ENCODE peak calls at places on chromosomes 4 and X, in seven cellular contexts. One of them, this sample, is unnamed.

GRCh38 chrX:71224969-71225368 is 1.9 kb downstream of the GJB1 start:
- DNase-seq in breast epithelium: no peak
- DNase-seq in endothelial cell of umbilical vein: no peak
- DNase-seq in ovary: peak; percentile 45
- DNase-seq in astrocyte: no peak
- DNase-seq in foreskin keratinocyte: no peak
- DNase-seq in hepatocyte: no peak
- DNase-seq in this sample: no peak

GRCh38 chr4:138458751-138459150 is 216.6 kb upstream of the SLC7A11 start:
- DNase-seq in ovary: no peak
- DNase-seq in hepatocyte: no peak
- DNase-seq in endothelial cell of umbilical vein: no peak
- DNase-seq in astrocyte: no peak
- DNase-seq in foreskin keratinocyte: no peak
- DNase-seq in breast epithelium: no peak
- DNase-seq in this sample: no peak

GRCh38 chr4:124883642-124884041 is 171.1 kb upstream of the ANKRD50 start:
- DNase-seq in hepatocyte: no peak
- DNase-seq in foreskin keratinocyte: no peak
- DNase-seq in breast epithelium: no peak
- DNase-seq in endothelial cell of umbilical vein: peak; percentile 35
- DNase-seq in astrocyte: peak; percentile 75
- DNase-seq in ovary: no peak
- DNase-seq in this sample: no peak

GRCh38 chr4:3280466-3280865 is 12.4 kb upstream of the RGS12 start:
- DNase-seq in breast epithelium: no peak
- DNase-seq in astrocyte: no peak
- DNase-seq in hepatocyte: no peak
- DNase-seq in ovary: no peak
- DNase-seq in foreskin keratinocyte: no peak
- DNase-seq in endothelial cell of umbilical vein: no peak
- DNase-seq in this sample: no peak

GRCh38 chr4:47160095-47160494 is 128.7 kb downstream of the GABRB1 start:
- DNase-seq in astrocyte: peak; percentile 16
- DNase-seq in foreskin keratinocyte: no peak
- DNase-seq in ovary: no peak
- DNase-seq in hepatocyte: no peak
- DNase-seq in endothelial cell of umbilical vein: no peak
- DNase-seq in breast epithelium: no peak
- DNase-seq in this sample: no peak

GRCh38 chrX:21319323-21319722 is 54.9 kb upstream of the CNKSR2 start:
- DNase-seq in ovary: no peak
- DNase-seq in astrocyte: no peak
- DNase-seq in hepatocyte: no peak
- DNase-seq in breast epithelium: no peak
- DNase-seq in endothelial cell of umbilical vein: no peak
- DNase-seq in foreskin keratinocyte: no peak
- DNase-seq in this sample: no peak

GRCh38 chr4:31290836-31291235 is 570.7 kb downstream of the PCDH7 start:
- DNase-seq in endothelial cell of umbilical vein: no peak
- DNase-seq in breast epithelium: no peak
- DNase-seq in foreskin keratinocyte: no peak
- DNase-seq in ovary: no peak
- DNase-seq in hepatocyte: peak; percentile 30
- DNase-seq in astrocyte: no peak
- DNase-seq in this sample: no peak

GRCh38 chr4:176193898-176194297 is 1.5 kb downstream of the SPATA4 start:
- DNase-seq in breast epithelium: no peak
- DNase-seq in hepatocyte: no peak
- DNase-seq in endothelial cell of umbilical vein: peak; percentile 43
- DNase-seq in foreskin keratinocyte: peak; percentile 92
- DNase-seq in ovary: no peak
- DNase-seq in astrocyte: peak; percentile 79
- DNase-seq in this sample: no peak

GRCh38 chr4:76760214-76760613 is 137.7 kb downstream of the SOWAHB start:
- DNase-seq in astrocyte: no peak
- DNase-seq in breast epithelium: no peak
- DNase-seq in foreskin keratinocyte: no peak
- DNase-seq in endothelial cell of umbilical vein: no peak
- DNase-seq in ovary: no peak
- DNase-seq in hepatocyte: no peak
- DNase-seq in this sample: no peak

GRCh38 chrX:139691493-139691842 is 16.5 kb downstream of the MCF2 start:
- DNase-seq in breast epithelium: no peak
- DNase-seq in ovary: peak; percentile 34
- DNase-seq in endothelial cell of umbilical vein: no peak
- DNase-seq in hepatocyte: peak; percentile 5
- DNase-seq in astrocyte: no peak
- DNase-seq in foreskin keratinocyte: no peak
- DNase-seq in this sample: no peak

GRCh38 chrX:22922961-22923360 is 76.8 kb upstream of the DDX53 start:
- DNase-seq in endothelial cell of umbilical vein: no peak
- DNase-seq in breast epithelium: no peak
- DNase-seq in ovary: no peak
- DNase-seq in hepatocyte: no peak
- DNase-seq in foreskin keratinocyte: no peak
- DNase-seq in astrocyte: peak; percentile 64
- DNase-seq in this sample: no peak

GRCh38 chrX:13646154-13646549 is 6.8 kb upstream of the TCEANC start:
- DNase-seq in ovary: peak; percentile 57
- DNase-seq in hepatocyte: peak; percentile 75
- DNase-seq in endothelial cell of umbilical vein: peak; percentile 42
- DNase-seq in foreskin keratinocyte: no peak
- DNase-seq in astrocyte: peak; percentile 23
- DNase-seq in breast epithelium: peak; percentile 51
- DNase-seq in this sample: peak; percentile 13

GRCh38 chr4:610411-611261 is 14.7 kb upstream of the PDE6B start:
- DNase-seq in endothelial cell of umbilical vein: no peak
- DNase-seq in breast epithelium: no peak
- DNase-seq in hepatocyte: peak; percentile 49
- DNase-seq in ovary: peak; percentile 21
- DNase-seq in astrocyte: peak; percentile 33
- DNase-seq in foreskin keratinocyte: peak; percentile 79
- DNase-seq in this sample: no peak

GRCh38 chrX:51420610-51421009 is 75.8 kb downstream of the NUDT11 start:
- DNase-seq in endothelial cell of umbilical vein: peak; percentile 13
- DNase-seq in ovary: no peak
- DNase-seq in astrocyte: peak; percentile 13
- DNase-seq in breast epithelium: no peak
- DNase-seq in hepatocyte: peak; percentile 71
- DNase-seq in foreskin keratinocyte: no peak
- DNase-seq in this sample: no peak

GRCh38 chrX:25442501-25442900 is 426.7 kb upstream of the ARX start:
- DNase-seq in astrocyte: no peak
- DNase-seq in endothelial cell of umbilical vein: no peak
- DNase-seq in hepatocyte: peak; percentile 6
- DNase-seq in breast epithelium: no peak
- DNase-seq in foreskin keratinocyte: no peak
- DNase-seq in ovary: no peak
- DNase-seq in this sample: no peak

GRCh38 chr4:109978704-109979103 is 66.0 kb downstream of the EGF start:
- DNase-seq in hepatocyte: no peak
- DNase-seq in breast epithelium: no peak
- DNase-seq in ovary: no peak
- DNase-seq in foreskin keratinocyte: no peak
- DNase-seq in astrocyte: peak; percentile 34
- DNase-seq in endothelial cell of umbilical vein: peak; percentile 50
- DNase-seq in this sample: no peak

GRCh38 chrX:150828785-150829184 is 69.7 kb downstream of the CD99L2 start:
- DNase-seq in breast epithelium: no peak
- DNase-seq in endothelial cell of umbilical vein: no peak
- DNase-seq in astrocyte: no peak
- DNase-seq in foreskin keratinocyte: no peak
- DNase-seq in ovary: no peak
- DNase-seq in hepatocyte: no peak
- DNase-seq in this sample: no peak

GRCh38 chr4:19857405-19857804 is 394.3 kb upstream of the SLIT2 start:
- DNase-seq in breast epithelium: no peak
- DNase-seq in hepatocyte: peak; percentile 31
- DNase-seq in endothelial cell of umbilical vein: peak; percentile 21
- DNase-seq in astrocyte: no peak
- DNase-seq in foreskin keratinocyte: no peak
- DNase-seq in ovary: no peak
- DNase-seq in this sample: no peak

GRCh38 chr4:162350331-162350730 is 186.5 kb upstream of the FSTL5 start:
- DNase-seq in endothelial cell of umbilical vein: no peak
- DNase-seq in hepatocyte: no peak
- DNase-seq in astrocyte: no peak
- DNase-seq in ovary: no peak
- DNase-seq in foreskin keratinocyte: no peak
- DNase-seq in breast epithelium: no peak
- DNase-seq in this sample: no peak

GRCh38 chr4:152255437-152255836 is 280.5 kb downstream of the FBXW7 start:
- DNase-seq in endothelial cell of umbilical vein: peak; percentile 83
- DNase-seq in hepatocyte: no peak
- DNase-seq in ovary: no peak
- DNase-seq in breast epithelium: no peak
- DNase-seq in foreskin keratinocyte: no peak
- DNase-seq in astrocyte: peak; percentile 19
- DNase-seq in this sample: no peak

GRCh38 chrX:17689971-17690409 is 47.3 kb upstream of the SCML1 start:
- DNase-seq in astrocyte: peak; percentile 40
- DNase-seq in hepatocyte: peak; percentile 73
- DNase-seq in breast epithelium: no peak
- DNase-seq in foreskin keratinocyte: no peak
- DNase-seq in endothelial cell of umbilical vein: peak; percentile 66
- DNase-seq in ovary: peak; percentile 46
- DNase-seq in this sample: no peak

GRCh38 chr4:55439023-55439422 is 43.3 kb downstream of the TMEM165 start:
- DNase-seq in astrocyte: no peak
- DNase-seq in breast epithelium: no peak
- DNase-seq in ovary: no peak
- DNase-seq in hepatocyte: no peak
- DNase-seq in endothelial cell of umbilical vein: no peak
- DNase-seq in foreskin keratinocyte: no peak
- DNase-seq in this sample: no peak

GRCh38 chr4:112516401-112517066 is 554 bp upstream of the NEUROG2 start:
- DNase-seq in endothelial cell of umbilical vein: no peak
- DNase-seq in astrocyte: no peak
- DNase-seq in ovary: no peak
- DNase-seq in foreskin keratinocyte: no peak
- DNase-seq in hepatocyte: no peak
- DNase-seq in breast epithelium: no peak
- DNase-seq in this sample: no peak

GRCh38 chr4:38223801-38224236 is 263.6 kb downstream of the PTTG2 start:
- DNase-seq in astrocyte: no peak
- DNase-seq in breast epithelium: no peak
- DNase-seq in ovary: no peak
- DNase-seq in endothelial cell of umbilical vein: no peak
- DNase-seq in hepatocyte: peak; percentile 26
- DNase-seq in foreskin keratinocyte: no peak
- DNase-seq in this sample: peak; percentile 12

GRCh38 chr4:82739292-82740190 is 59.1 kb downstream of the SCD5 start:
- DNase-seq in foreskin keratinocyte: no peak
- DNase-seq in hepatocyte: peak; percentile 77
- DNase-seq in ovary: peak; percentile 68
- DNase-seq in breast epithelium: peak; percentile 72
- DNase-seq in endothelial cell of umbilical vein: peak; percentile 82
- DNase-seq in astrocyte: no peak
- DNase-seq in this sample: peak; percentile 56

DNA sequence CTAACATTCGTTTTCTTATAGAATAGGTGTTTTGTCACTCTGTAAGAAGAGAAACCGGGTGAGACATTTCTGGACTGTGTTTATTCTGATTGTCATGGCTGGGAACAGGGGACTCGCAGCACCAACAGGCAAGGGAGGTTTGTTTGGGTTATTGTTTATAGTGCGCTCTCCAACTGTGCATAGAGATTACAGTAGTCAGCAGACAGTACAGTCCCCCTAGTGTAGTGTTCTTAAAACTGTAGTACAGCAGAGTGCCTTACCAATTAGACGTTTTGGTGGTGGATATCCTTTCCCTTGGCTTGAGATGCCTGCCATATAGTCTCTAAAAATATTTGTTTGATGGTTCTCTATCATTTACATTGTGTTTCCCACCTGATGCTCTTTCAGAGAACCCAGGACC is 782 bp upstream of the RNF150 start:
- DNase-seq in astrocyte: no peak
- DNase-seq in ovary: no peak
- DNase-seq in hepatocyte: peak; percentile 12
- DNase-seq in endothelial cell of umbilical vein: no peak
- DNase-seq in breast epithelium: no peak
- DNase-seq in foreskin keratinocyte: no peak
- DNase-seq in this sample: no peak
- H3K27ac ChIP-seq in astrocyte: no peak overlapping the region
- H3K27ac ChIP-seq in ovary: no peak overlapping the region
- H3K27ac ChIP-seq in hepatocyte: no peak overlapping the region
- H3K27ac ChIP-seq in endothelial cell of umbilical vein: no peak overlapping the region
- H3K27ac ChIP-seq in breast epithelium: no peak overlapping the region
- H3K27ac ChIP-seq in foreskin keratinocyte: no peak overlapping the region
- H3K27ac ChIP-seq in this sample: no peak overlapping the region

GRCh38 chr4:57055873-57056272 is 54.3 kb downstream of the IGFBP7 start:
- DNase-seq in hepatocyte: no peak
- DNase-seq in endothelial cell of umbilical vein: no peak
- DNase-seq in ovary: no peak
- DNase-seq in astrocyte: no peak
- DNase-seq in foreskin keratinocyte: no peak
- DNase-seq in breast epithelium: no peak
- DNase-seq in this sample: peak; percentile 4
- H3K27ac ChIP-seq in hepatocyte: peak overlapping the region; percentile 67
- H3K27ac ChIP-seq in endothelial cell of umbilical vein: no peak overlapping the region
- H3K27ac ChIP-seq in ovary: no peak overlapping the region
- H3K27ac ChIP-seq in astrocyte: peak overlapping the region; percentile 28
- H3K27ac ChIP-seq in foreskin keratinocyte: no peak overlapping the region
- H3K27ac ChIP-seq in breast epithelium: peak overlapping the region; percentile 3
- H3K27ac ChIP-seq in this sample: peak overlapping the region; percentile 38

GRCh38 chr4:7190278-7190594 is 2.1 kb upstream of the SORCS2 start:
- DNase-seq in hepatocyte: no peak
- DNase-seq in ovary: no peak
- DNase-seq in foreskin keratinocyte: no peak
- DNase-seq in breast epithelium: no peak
- DNase-seq in astrocyte: no peak
- DNase-seq in endothelial cell of umbilical vein: no peak
- DNase-seq in this sample: no peak

GRCh38 chr4:7187297-7187592 is 5.1 kb upstream of the SORCS2 start:
- DNase-seq in foreskin keratinocyte: no peak
- DNase-seq in astrocyte: no peak
- DNase-seq in hepatocyte: no peak
- DNase-seq in breast epithelium: peak; percentile 38
- DNase-seq in ovary: no peak
- DNase-seq in endothelial cell of umbilical vein: no peak
- DNase-seq in this sample: no peak

GRCh38 chr4:7187691-7188090 is 4.6 kb upstream of the SORCS2 start:
- DNase-seq in astrocyte: no peak
- DNase-seq in breast epithelium: peak; percentile 28
- DNase-seq in foreskin keratinocyte: no peak
- DNase-seq in hepatocyte: no peak
- DNase-seq in ovary: no peak
- DNase-seq in endothelial cell of umbilical vein: no peak
- DNase-seq in this sample: no peak

GRCh38 chr4:7189475-7190277 is 2.7 kb upstream of the SORCS2 start:
- DNase-seq in ovary: no peak
- DNase-seq in endothelial cell of umbilical vein: no peak
- DNase-seq in foreskin keratinocyte: no peak
- DNase-seq in breast epithelium: peak; percentile 48
- DNase-seq in hepatocyte: peak; percentile 37
- DNase-seq in astrocyte: no peak
- DNase-seq in this sample: no peak

GRCh38 chr4:7189066-7189465 is 3.3 kb upstream of the SORCS2 start:
- DNase-seq in hepatocyte: no peak
- DNase-seq in astrocyte: no peak
- DNase-seq in endothelial cell of umbilical vein: no peak
- DNase-seq in foreskin keratinocyte: no peak
- DNase-seq in breast epithelium: peak; percentile 17
- DNase-seq in ovary: no peak
- DNase-seq in this sample: no peak
- H3K27ac ChIP-seq in hepatocyte: no peak overlapping the region
- H3K27ac ChIP-seq in astrocyte: no peak overlapping the region
- H3K27ac ChIP-seq in endothelial cell of umbilical vein: no peak overlapping the region
- H3K27ac ChIP-seq in foreskin keratinocyte: no peak overlapping the region
- H3K27ac ChIP-seq in breast epithelium: no peak overlapping the region
- H3K27ac ChIP-seq in ovary: no peak overlapping the region
- H3K27ac ChIP-seq in this sample: no peak overlapping the region

GRCh38 chrX:4263005-4263404 is 549.6 kb upstream of the PRKX start:
- DNase-seq in endothelial cell of umbilical vein: no peak
- DNase-seq in astrocyte: no peak
- DNase-seq in ovary: no peak
- DNase-seq in foreskin keratinocyte: no peak
- DNase-seq in breast epithelium: no peak
- DNase-seq in hepatocyte: peak; percentile 48
- DNase-seq in this sample: no peak
- H3K27ac ChIP-seq in endothelial cell of umbilical vein: no peak overlapping the region
- H3K27ac ChIP-seq in astrocyte: no peak overlapping the region
- H3K27ac ChIP-seq in ovary: no peak overlapping the region
- H3K27ac ChIP-seq in foreskin keratinocyte: no peak overlapping the region
- H3K27ac ChIP-seq in breast epithelium: no peak overlapping the region
- H3K27ac ChIP-seq in hepatocyte: no peak overlapping the region
- H3K27ac ChIP-seq in this sample: no peak overlapping the region